ENCODE peak calls at places on chromosomes 16 and 17, in ten cellular contexts. F is T-helper 1 cell; Z is kidney; N is activated naive CD4-positive, alpha-beta T cell treated with anti-CD3 and anti-CD28 coated beads for 36 hours; Q is HS-5; T is Caco-2; L is activated T-helper 1 cell treated with anti-CD3 and anti-CD28 coated beads, Interleukin-2, amount 50 U/mL, for 16 hours; M is NCI-H460; K is NCI-H1105 treated with DMSO at 0.1 percent for 48 hours; B is skeletal muscle cell. G is an unnamed sample.

GRCh38 chr17:19320876-19321275 is 41.6 kb downstream of the B9D1 start:
- DNase-seq in F (no peak), Z (no peak), N (no peak), Q (no peak), T (peak), L (no peak), M (no peak), K (no peak), B (no peak), G (no peak)

GRCh38 chr17:17691468-17692263 is 10.4 kb downstream of the RAI1 start:
- DNase-seq in F (no peak), Z (no peak), N (peak), Q (no peak), T (no peak), L (no peak), M (no peak), K (no peak), B (no peak), G (no peak)

GRCh38 chr17:49434821-49435581 is 20.3 kb upstream of the PHB1 start:
- DNase-seq in F (no peak), Z (no peak), N (peak), Q (no peak), T (peak), L (no peak), M (peak), K (peak), B (no peak), G (no peak)

GRCh38 chr17:9576521-9577401 is at the start of gene CFAP52:
- DNase-seq in F (peak), Z (peak), N (peak), Q (peak), T (peak), L (peak), M (peak), K (peak), B (peak), G (no peak)

GRCh38 chr16:58196898-58197313 is 1.0 kb downstream of the CSNK2A2 start:
- DNase-seq in F (no peak), Z (no peak), N (peak), Q (no peak), T (no peak), L (no peak), M (no peak), K (no peak), B (no peak), G (peak)

GRCh38 chr16:64782484-64782883 is 339.4 kb downstream of the CDH11 start:
- DNase-seq in F (no peak), Z (no peak), N (no peak), Q (no peak), T (no peak), L (no peak), M (no peak), K (no peak), B (no peak), G (no peak)

GRCh38 chr16:4240624-4241023 is 1.3 kb downstream of the SRL start:
- DNase-seq in F (no peak), Z (no peak), N (no peak), Q (no peak), T (no peak), L (no peak), M (no peak), K (no peak), B (no peak), G (no peak)

GRCh38 chr16:77679336-77679735 is 43.0 kb upstream of the NUDT7 start:
- DNase-seq in F (no peak), Z (no peak), N (no peak), Q (no peak), T (no peak), L (no peak), M (no peak), K (no peak), B (no peak), G (no peak)

GRCh38 chr17:11986939-11987329 is 10.3 kb downstream of the ZNF18 start:
- DNase-seq in F (no peak), Z (no peak), N (no peak), Q (peak), T (no peak), L (no peak), M (peak), K (peak), B (no peak), G (no peak)

GRCh38 chr17:72467841-72468653 is 347.2 kb downstream of the SOX9 start:
- DNase-seq in F (no peak), Z (peak), N (no peak), Q (no peak), T (no peak), L (no peak), M (peak), K (no peak), B (peak), G (no peak)

GRCh38 chr16:15523092-15523541 is 88.7 kb downstream of the BMERB1 start:
- DNase-seq in F (no peak), Z (no peak), N (no peak), Q (no peak), T (no peak), L (no peak), M (peak), K (no peak), B (no peak), G (no peak)

GRCh38 chr17:60510031-60510430 is 16.0 kb downstream of the APPBP2 start:
- DNase-seq in F (no peak), Z (no peak), N (no peak), Q (no peak), T (no peak), L (no peak), M (no peak), K (no peak), B (no peak), G (no peak)

GRCh38 chr17:63446218-63446980 is at the start of gene CYB561:
- DNase-seq in F (peak), Z (peak), N (peak), Q (no peak), T (peak), L (peak), M (peak), K (peak), B (no peak), G (no peak)

GRCh38 chr17:46071796-46072195 is 72.7 kb downstream of the STH start:
- DNase-seq in F (no peak), Z (no peak), N (no peak), Q (no peak), T (no peak), L (no peak), M (no peak), K (peak), B (no peak), G (no peak)

GRCh38 chr17:10102817-10103216 is 95.6 kb downstream of the GAS7 start:
- DNase-seq in F (no peak), Z (peak), N (no peak), Q (no peak), T (no peak), L (no peak), M (no peak), K (no peak), B (no peak), G (no peak)

GRCh38 chr16:88510091-88510719 is 57.1 kb downstream of the ZFPM1 start:
- DNase-seq in F (no peak), Z (no peak), N (no peak), Q (no peak), T (no peak), L (no peak), M (no peak), K (peak), B (no peak), G (no peak)

GRCh38 chr17:44001461-44001920 is 2.9 kb upstream of the NAGS start:
- DNase-seq in F (no peak), Z (no peak), N (no peak), Q (no peak), T (no peak), L (no peak), M (no peak), K (no peak), B (no peak), G (no peak)

GRCh38 chr17:50359005-50359699 is 13.2 kb downstream of the XYLT2 start:
- DNase-seq in F (no peak), Z (no peak), N (no peak), Q (no peak), T (peak), L (no peak), M (no peak), K (no peak), B (no peak), G (no peak)

GRCh38 chr16:716250-716607 is 1.3 kb downstream of the METRN start:
- DNase-seq in F (no peak), Z (no peak), N (no peak), Q (no peak), T (no peak), L (no peak), M (peak), K (no peak), B (no peak), G (no peak)

GRCh38 chr17:3669548-3669947 is 936 bp downstream of the EMC6 start:
- DNase-seq in F (no peak), Z (no peak), N (no peak), Q (no peak), T (no peak), L (no peak), M (no peak), K (no peak), B (no peak), G (no peak)

GRCh38 chr16:27444015-27444414 is 42.0 kb downstream of the IL21R start:
- DNase-seq in F (no peak), Z (no peak), N (no peak), Q (no peak), T (no peak), L (no peak), M (no peak), K (no peak), B (no peak), G (peak)

GRCh38 chr17:31089461-31089860 is 5.3 kb upstream of the NF1 start:
- DNase-seq in F (no peak), Z (no peak), N (no peak), Q (no peak), T (no peak), L (no peak), M (no peak), K (no peak), B (no peak), G (no peak)

GRCh38 chr17:57876023-57876865 is 26.4 kb upstream of the MRPS23 start:
- DNase-seq in F (no peak), Z (peak), N (no peak), Q (no peak), T (no peak), L (no peak), M (no peak), K (no peak), B (no peak), G (no peak)

GRCh38 chr16:74073471-74073870 is 223.1 kb upstream of the PSMD7 start:
- DNase-seq in F (no peak), Z (no peak), N (no peak), Q (peak), T (no peak), L (no peak), M (no peak), K (no peak), B (no peak), G (no peak)